ENCODE peak calls at places on chromosomes 3 and 15, in seven cellular contexts. H is Calu3, R is stomach, Y is fibroblast of pulmonary artery, O is GM23338, G is HFF-Myc, X is brain microvascular endothelial cell. T is an unnamed sample.

GRCh38 chr15:101372149-101372577 is 77.1 kb upstream of the SNRPA1 start:
- DNase-seq in H (no peak), R (no peak), Y (peak), O (no peak), G (no peak), X (peak), T (no peak)

GRCh38 chr3:149152420-149152819 is 23.0 kb downstream of the HPS3 start:
- DNase-seq in H (no peak), R (no peak), Y (peak), O (no peak), G (no peak), X (peak), T (no peak)

GRCh38 chr15:52749250-52749649 is 40.9 kb downstream of the ONECUT1 start:
- DNase-seq in H (no peak), R (no peak), Y (no peak), O (peak), G (no peak), X (no peak), T (no peak)

GRCh38 chr3:152961323-152961722 is 126.4 kb downstream of the P2RY1 start:
- DNase-seq in H (peak), R (no peak), Y (peak), O (peak), G (no peak), X (no peak), T (no peak)

GRCh38 chr3:163562625-163563024 is 1515.7 kb downstream of the SI start:
- DNase-seq in H (no peak), R (no peak), Y (no peak), O (no peak), G (no peak), X (no peak), T (no peak)

GRCh38 chr3:194148383-194148782 is 12.4 kb downstream of the HES1 start:
- DNase-seq in H (no peak), R (peak), Y (peak), O (no peak), G (no peak), X (peak), T (no peak)

GRCh38 chr15:100889359-100890058 is 9.9 kb downstream of the ALDH1A3 start:
- DNase-seq in H (no peak), R (no peak), Y (peak), O (peak), G (peak), X (peak), T (no peak)

GRCh38 chr3:52280046-52280445 is 1.6 kb upstream of the WDR82 start:
- DNase-seq in H (no peak), R (no peak), Y (peak), O (no peak), G (no peak), X (no peak), T (no peak)

GRCh38 chr3:12442654-12443501 is 41.4 kb upstream of the TSEN2 start:
- DNase-seq in H (no peak), R (no peak), Y (no peak), O (no peak), G (no peak), X (peak), T (no peak)

GRCh38 chr15:74179983-74180688 is 6.6 kb downstream of the ISLR start:
- DNase-seq in H (no peak), R (no peak), Y (peak), O (no peak), G (no peak), X (peak), T (no peak)

GRCh38 chr3:152197451-152197850 is 71.3 kb upstream of the MBNL1 start:
- DNase-seq in H (no peak), R (no peak), Y (no peak), O (no peak), G (no peak), X (no peak), T (no peak)

GRCh38 chr15:78212546-78213424 is 21.6 kb downstream of the ACSBG1 start:
- DNase-seq in H (peak), R (peak), Y (peak), O (no peak), G (peak), X (peak), T (no peak)

GRCh38 chr3:28291577-28291976 is 50.2 kb downstream of the CMC1 start:
- DNase-seq in H (no peak), R (no peak), Y (no peak), O (peak), G (no peak), X (no peak), T (no peak)

GRCh38 chr3:28287046-28287445 is 45.6 kb downstream of the CMC1 start:
- DNase-seq in H (no peak), R (no peak), Y (no peak), O (no peak), G (no peak), X (no peak), T (no peak)

GRCh38 chr3:28290863-28291300 is 49.5 kb downstream of the CMC1 start:
- DNase-seq in H (no peak), R (no peak), Y (no peak), O (no peak), G (no peak), X (no peak), T (no peak)

DNA sequence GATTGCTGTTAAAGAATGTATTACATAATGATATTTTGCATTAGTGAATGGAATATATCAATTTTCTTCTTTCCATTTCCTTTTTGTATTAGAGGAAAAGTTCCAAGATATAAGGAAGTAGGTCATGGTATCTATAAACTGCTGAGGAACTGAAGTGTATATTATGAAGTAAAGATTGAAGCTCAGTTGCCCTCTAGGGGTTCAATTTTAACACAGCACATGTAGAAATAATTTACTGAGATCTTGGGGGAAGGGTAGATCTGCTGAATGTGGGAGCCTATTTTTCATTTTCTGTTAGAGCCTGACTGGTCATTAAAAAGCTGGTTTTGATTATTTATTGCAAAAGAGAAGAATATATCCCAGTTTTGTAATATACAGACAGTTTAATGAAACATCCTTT is 45.2 kb downstream of the CMC1 start:
- DNase-seq in H (no peak), R (no peak), Y (peak), O (peak), G (no peak), X (no peak), T (no peak)
- TF ChIP-seq CTCF in H (no peak), R (peak), Y (peak), O (peak), G (peak), X (peak), T (no peak)

DNA sequence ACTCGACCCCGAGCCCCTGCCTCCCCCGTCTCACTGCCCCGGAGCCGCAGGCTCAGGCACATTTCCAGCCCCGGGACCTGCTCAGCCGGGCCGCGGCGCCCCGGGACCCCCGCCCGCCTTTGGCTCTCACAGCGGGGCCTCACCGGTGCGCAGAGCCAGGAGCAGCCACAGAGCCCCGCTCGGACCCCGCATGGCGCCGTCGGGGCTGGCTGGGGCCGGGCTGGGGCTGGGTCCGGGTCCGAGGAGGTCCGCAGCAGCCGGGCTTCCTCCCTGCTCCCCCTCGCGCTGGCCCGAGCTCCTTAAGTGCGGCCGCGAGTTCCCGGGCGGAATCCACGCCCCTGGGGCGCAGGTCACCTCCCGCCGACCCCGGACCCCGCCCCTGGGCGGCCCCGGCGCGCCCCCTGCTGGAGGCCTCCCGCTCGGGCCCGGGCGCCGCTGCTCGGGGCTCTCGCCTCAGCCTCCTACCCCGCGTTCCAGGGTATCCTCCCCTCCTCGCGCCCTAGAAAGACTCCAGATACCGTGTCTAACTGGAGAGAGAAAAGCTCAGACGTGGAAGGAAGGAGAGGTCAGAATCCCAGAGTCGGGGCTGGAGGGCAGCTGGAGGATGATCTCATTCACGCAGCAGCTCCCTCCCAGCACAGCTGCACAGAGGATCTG is at the start of gene MELTF:
- DNase-seq in H (peak), R (peak), Y (peak), O (peak), G (no peak), X (peak), T (peak)
- TF ChIP-seq CTCF in H (peak), R (peak), Y (peak), O (peak), G (peak), X (peak), T (peak)

DNA sequence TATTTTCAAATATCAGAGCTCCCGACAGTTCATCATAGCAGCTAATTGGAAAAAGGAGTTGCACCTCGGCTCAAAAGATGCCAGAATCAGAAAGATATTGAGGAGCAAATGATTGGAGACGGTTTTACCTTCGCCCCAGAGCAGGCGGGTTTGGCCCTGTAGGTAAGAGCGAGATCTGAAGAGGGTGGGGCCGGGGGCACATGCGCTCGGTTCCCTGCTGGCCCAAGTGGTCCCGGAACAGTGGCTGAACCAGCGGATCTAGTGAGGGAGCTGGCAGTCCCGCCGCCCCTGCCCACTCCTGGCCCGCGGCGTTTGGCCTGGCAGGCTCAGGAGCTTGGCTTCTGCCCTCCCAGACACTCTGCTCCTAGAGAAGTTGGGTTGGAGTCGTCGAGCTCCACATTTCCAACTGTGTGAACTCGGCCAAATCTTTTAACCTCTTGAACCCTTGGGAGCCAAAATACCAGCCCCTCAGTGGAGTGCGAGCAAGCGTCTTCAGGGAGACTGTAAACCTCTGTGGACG is 79.1 kb downstream of the RHCG start:
- DNase-seq in H (no peak), R (no peak), Y (no peak), O (no peak), G (no peak), X (no peak), T (no peak)
- TF ChIP-seq CTCF in H (no peak), R (no peak), Y (no peak), O (no peak), G (no peak), X (no peak), T (no peak)

GRCh38 chr3:19046440-19046839 is 101.9 kb upstream of the KCNH8 start:
- DNase-seq in H (no peak), R (no peak), Y (peak), O (peak), G (no peak), X (no peak), T (no peak)
- TF ChIP-seq CTCF in H (no peak), R (no peak), Y (no peak), O (no peak), G (no peak), X (no peak), T (no peak)

DNA sequence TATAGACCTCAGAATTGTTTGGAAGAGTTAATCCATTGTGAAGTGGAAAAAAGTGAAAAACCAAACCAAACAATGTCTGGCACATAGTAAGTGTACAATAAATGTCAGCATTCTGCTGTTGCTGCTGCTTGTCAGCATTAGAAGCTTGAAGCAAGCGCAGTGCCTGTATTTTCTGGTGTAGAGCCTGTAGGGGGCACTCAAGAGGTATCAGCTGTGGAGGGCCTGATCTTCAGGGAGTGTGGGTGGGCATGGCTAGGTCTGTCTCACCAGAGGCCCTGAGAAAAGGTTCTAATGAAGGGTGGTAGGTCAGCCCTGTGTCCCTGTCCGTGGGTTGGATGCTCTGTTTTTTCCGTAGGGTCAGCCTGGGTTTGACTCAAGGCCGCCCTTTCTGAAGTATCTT is 3.6 kb downstream of the ADAMTSL3 start:
- DNase-seq in H (no peak), R (no peak), Y (no peak), O (peak), G (no peak), X (no peak), T (peak)
- TF ChIP-seq CTCF in H (peak), R (no peak), Y (peak), O (peak), G (peak), X (peak), T (peak)

GRCh38 chr15:48823237-48823636 is 12.4 kb upstream of the CEP152 start:
- DNase-seq in H (no peak), R (no peak), Y (no peak), O (peak), G (no peak), X (peak), T (peak)
- TF ChIP-seq CTCF in H (no peak), R (no peak), Y (no peak), O (no peak), G (no peak), X (peak), T (no peak)

GRCh38 chr3:118863731-118864322 is 170.8 kb downstream of the IGSF11 start:
- DNase-seq in H (peak), R (no peak), Y (no peak), O (peak), G (no peak), X (no peak), T (peak)
- TF ChIP-seq CTCF in H (no peak), R (no peak), Y (no peak), O (peak), G (no peak), X (no peak), T (peak)

DNA sequence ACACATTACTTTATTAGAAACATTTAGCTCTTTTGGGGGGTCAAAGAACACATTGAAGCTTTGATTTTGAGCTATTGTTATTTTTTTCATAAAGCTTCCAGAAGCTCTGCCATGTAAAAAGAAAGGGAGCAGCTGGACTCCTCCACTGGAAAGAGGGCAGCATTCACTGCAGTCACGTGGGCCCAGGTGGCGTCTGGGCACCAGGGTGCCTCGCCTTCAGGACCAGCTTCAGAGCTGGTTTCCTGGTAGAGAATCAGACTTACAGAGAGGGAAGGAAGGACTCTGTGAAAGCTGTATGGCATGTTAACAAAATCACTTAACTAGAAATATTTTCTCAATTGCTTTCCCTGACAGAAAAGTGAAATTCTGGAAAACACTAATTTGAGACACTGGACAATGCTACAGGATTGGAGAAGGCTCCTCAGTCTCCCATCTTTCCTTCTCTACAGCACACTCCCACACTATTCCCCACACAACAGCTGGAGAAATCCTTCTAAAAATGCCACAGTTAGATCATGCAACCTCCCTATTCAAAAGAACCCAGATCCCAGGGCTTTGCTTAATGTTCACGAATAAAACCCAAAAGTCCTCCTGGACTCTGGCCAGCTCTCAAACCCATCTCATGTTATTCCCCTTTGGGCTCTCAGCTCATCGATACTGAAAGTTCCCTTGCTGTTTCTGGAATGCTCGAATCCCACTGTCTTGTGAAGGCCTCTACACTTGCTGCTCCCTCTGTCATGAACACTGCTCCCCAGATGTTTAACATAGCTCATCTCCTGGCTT is 83.2 kb downstream of the NFKBIZ start:
- DNase-seq in H (no peak), R (no peak), Y (no peak), O (no peak), G (no peak), X (no peak), T (no peak)
- TF ChIP-seq CTCF in H (no peak), R (no peak), Y (no peak), O (no peak), G (no peak), X (no peak), T (no peak)

GRCh38 chr3:71309342-71309741 is 274.2 kb downstream of the FOXP1 start:
- DNase-seq in H (no peak), R (no peak), Y (no peak), O (no peak), G (no peak), X (no peak), T (no peak)

GRCh38 chr3:71309886-71310285 is 273.6 kb downstream of the FOXP1 start:
- DNase-seq in H (no peak), R (no peak), Y (peak), O (no peak), G (no peak), X (no peak), T (no peak)

GRCh38 chr3:71311320-71312046 is 272.0 kb downstream of the FOXP1 start:
- DNase-seq in H (no peak), R (no peak), Y (peak), O (no peak), G (no peak), X (no peak), T (no peak)

GRCh38 chr3:71312461-71312860 is 271.1 kb downstream of the FOXP1 start:
- DNase-seq in H (no peak), R (no peak), Y (no peak), O (no peak), G (no peak), X (no peak), T (no peak)

GRCh38 chr3:71310595-71311319 is 272.8 kb downstream of the FOXP1 start:
- DNase-seq in H (no peak), R (no peak), Y (peak), O (peak), G (peak), X (peak), T (no peak)
- TF ChIP-seq CTCF in H (no peak), R (no peak), Y (peak), O (no peak), G (peak), X (peak), T (no peak)